ENCODE peak calls at places on chromosome 20, in seven cellular contexts. A is esophagus muscularis mucosa, F is HL-60, O is breast epithelium, U is prostate gland, C is SK-N-SH, B is H1. H is an unnamed sample.
A peak's percentile ranks its signal among the peaks of the same experiment; 100 is the strongest.

GRCh38 chr20:32787168-32787567 is 25.0 kb downstream of the DNMT3B start:
- DNase-seq in A (no peak), F (no peak), O (no peak), U (no peak), C (no peak), B (no peak), H (no peak)

GRCh38 chr20:22430154-22430745 is 154.1 kb downstream of the FOXA2 start:
- DNase-seq in A (no peak), F (no peak), O (no peak), U (no peak), C (no peak), B (peak; percentile 60), H (no peak)

GRCh38 chr20:49571553-49571835 is 3.6 kb upstream of the PTGIS start:
- DNase-seq in A (no peak), F (no peak), O (no peak), U (no peak), C (no peak), B (no peak), H (no peak)

GRCh38 chr20:32380745-32381144 is 22.6 kb downstream of the ASXL1 start:
- DNase-seq in A (no peak), F (no peak), O (no peak), U (no peak), C (no peak), B (no peak), H (no peak)

GRCh38 chr20:31527266-31527665 is 13.0 kb downstream of the HM13 start:
- DNase-seq in A (no peak), F (no peak), O (no peak), U (no peak), C (no peak), B (no peak), H (no peak)

GRCh38 chr20:43752561-43753301 is 25.9 kb upstream of the GTSF1L start:
- DNase-seq in A (no peak), F (peak; percentile 99), O (no peak), U (no peak), C (no peak), B (no peak), H (peak; percentile 88)

GRCh38 chr20:50729925-50730764 is 1.2 kb upstream of the PARD6B start:
- DNase-seq in A (peak; percentile 89), F (no peak), O (peak; percentile 27), U (no peak), C (peak; percentile 28), B (no peak), H (peak; percentile 72)

GRCh38 chr20:33211817-33212424 is 5.2 kb upstream of the BPIFA3 start:
- DNase-seq in A (no peak), F (peak; percentile 4), O (no peak), U (peak; percentile 55), C (peak; percentile 56), B (peak; percentile 64), H (no peak)

GRCh38 chr20:32495949-32496348 is 89.2 kb downstream of the NOL4L start:
- DNase-seq in A (no peak), F (no peak), O (no peak), U (no peak), C (no peak), B (no peak), H (no peak)

GRCh38 chr20:51563597-51564332 is 21.2 kb upstream of the NFATC2 start:
- DNase-seq in A (no peak), F (no peak), O (no peak), U (no peak), C (peak; percentile 58), B (peak; percentile 60), H (no peak)

GRCh38 chr20:48042628-48043027 is 257.3 kb upstream of the SULF2 start:
- DNase-seq in A (no peak), F (no peak), O (no peak), U (no peak), C (no peak), B (no peak), H (no peak)

GRCh38 chr20:48039514-48039913 is 254.2 kb upstream of the SULF2 start:
- DNase-seq in A (no peak), F (no peak), O (no peak), U (no peak), C (no peak), B (no peak), H (no peak)

GRCh38 chr20:48040491-48040890 is 255.2 kb upstream of the SULF2 start:
- DNase-seq in A (no peak), F (no peak), O (no peak), U (no peak), C (no peak), B (no peak), H (no peak)

GRCh38 chr20:48040051-48040450 is 254.8 kb upstream of the SULF2 start:
- DNase-seq in A (no peak), F (no peak), O (no peak), U (no peak), C (no peak), B (no peak), H (no peak)

DNA sequence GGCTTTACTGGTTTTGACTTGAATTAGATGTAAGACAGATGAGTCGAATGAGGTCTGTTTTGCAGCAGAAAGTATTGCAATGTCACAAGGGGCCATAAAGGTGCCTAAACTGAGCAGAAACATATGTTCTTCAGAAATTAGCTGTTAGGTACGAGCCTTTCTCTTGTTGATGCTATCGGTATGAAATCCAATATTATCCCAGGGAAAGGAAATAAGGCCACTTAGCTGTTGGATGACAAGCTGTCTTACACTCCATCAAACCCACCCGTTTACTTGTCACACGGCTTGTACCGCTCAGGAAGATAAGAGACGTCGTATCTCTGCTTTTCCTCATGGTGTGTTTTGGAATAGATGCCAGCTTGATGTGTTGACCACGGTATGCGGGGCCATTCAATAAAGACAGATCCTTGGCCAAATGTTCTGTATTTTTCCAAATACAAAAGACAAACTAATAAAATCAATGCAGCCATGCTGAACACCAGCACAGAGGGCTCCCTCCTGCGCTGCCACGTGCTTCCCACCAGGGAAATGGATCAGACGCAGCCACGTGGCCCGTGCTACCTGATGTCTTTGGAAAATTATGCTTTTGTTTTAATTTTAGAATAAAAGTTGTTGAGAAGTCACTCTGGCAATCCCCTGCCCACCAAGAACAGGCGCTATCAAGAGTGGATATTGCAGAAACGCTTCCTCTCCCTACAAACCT is 255.9 kb upstream of the SULF2 start:
- DNase-seq in A (no peak), F (no peak), O (no peak), U (no peak), C (peak; percentile 70), B (no peak), H (no peak)
- TF ChIP-seq CTCF in A (no peak), F (no peak), O (no peak), U (no peak), C (no peak), B (no peak), H (no peak)

GRCh38 chr20:62357681-62358080 is 9.4 kb downstream of the LAMA5 start:
- DNase-seq in A (no peak), F (no peak), O (no peak), U (no peak), C (no peak), B (no peak), H (no peak)

GRCh38 chr20:62360854-62361798 is 6.0 kb downstream of the LAMA5 start:
- DNase-seq in A (no peak), F (no peak), O (no peak), U (no peak), C (no peak), B (peak; percentile 66), H (no peak)

GRCh38 chr20:62358171-62358719 is 8.9 kb downstream of the LAMA5 start:
- DNase-seq in A (no peak), F (no peak), O (no peak), U (peak; percentile 64), C (peak; percentile 79), B (no peak), H (no peak)

GRCh38 chr20:62358728-62359490 is 8.2 kb downstream of the LAMA5 start:
- DNase-seq in A (no peak), F (no peak), O (no peak), U (no peak), C (no peak), B (peak; percentile 46), H (no peak)

DNA sequence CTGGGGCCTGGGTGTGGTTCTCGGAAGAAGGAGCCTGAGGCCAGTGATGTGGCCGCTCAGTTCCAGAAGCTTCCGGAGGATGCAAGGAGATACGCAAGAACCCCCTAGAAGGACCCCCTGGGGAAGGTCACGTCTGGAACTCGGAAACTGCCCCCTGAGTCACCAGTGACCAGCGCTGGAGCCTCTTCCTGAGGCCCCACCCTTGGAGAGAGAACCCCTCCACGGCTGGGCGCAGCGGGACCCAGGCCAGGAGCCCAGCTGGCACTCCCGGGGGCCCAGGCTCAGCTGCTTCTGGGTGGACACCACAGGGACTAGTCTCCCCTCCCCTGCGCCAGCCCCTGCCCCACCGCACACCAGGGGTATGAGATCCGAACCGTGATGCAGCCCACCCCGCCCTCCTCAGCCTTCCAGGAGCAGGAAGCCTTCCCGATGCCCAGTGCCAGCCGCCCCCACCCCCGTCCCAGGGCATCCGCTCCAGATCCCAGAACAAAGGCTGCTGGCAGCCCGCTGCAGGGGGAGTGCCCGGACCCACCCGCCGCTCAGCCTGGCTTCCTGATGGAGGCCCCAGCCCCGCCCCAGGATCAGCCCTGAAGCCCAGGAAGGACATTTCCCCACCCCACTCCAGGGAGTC is 7.5 kb downstream of the LAMA5 start:
- DNase-seq in A (no peak), F (no peak), O (no peak), U (no peak), C (no peak), B (no peak), H (no peak)
- TF ChIP-seq POLR2AphosphoS5 in A (peak; percentile 56), F (no peak), O (no peak), U (no peak), C (no peak), B (no peak), H (peak; percentile 62)

DNA sequence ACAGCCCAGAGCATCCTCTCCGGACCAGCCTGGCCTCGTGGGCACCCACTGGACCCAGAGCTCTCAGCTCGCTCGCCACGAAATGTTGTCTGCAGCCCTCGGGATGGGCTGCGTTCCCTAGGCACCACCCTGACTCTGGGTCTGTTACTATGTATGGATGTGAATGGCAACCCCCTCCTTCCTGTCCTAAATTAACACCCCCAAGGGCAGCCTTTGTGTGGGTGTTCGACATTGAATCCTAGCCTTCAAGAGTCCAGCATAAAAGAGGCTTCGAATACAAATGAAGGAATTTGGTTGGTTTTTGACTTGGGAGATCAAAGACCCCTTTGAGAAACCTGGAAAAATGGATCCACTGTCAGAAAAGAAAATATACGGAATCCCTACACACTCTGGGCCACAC is 86.1 kb downstream of the BMP7 start:
- DNase-seq in A (no peak), F (no peak), O (no peak), U (no peak), C (no peak), B (no peak), H (no peak)
- TF ChIP-seq CTCF in A (no peak), F (no peak), O (no peak), U (no peak), C (no peak), B (no peak), H (no peak)

GRCh38 chr20:6495907-6496306 is 271.6 kb upstream of the BMP2 start:
- DNase-seq in A (no peak), F (no peak), O (no peak), U (no peak), C (no peak), B (no peak), H (no peak)

GRCh38 chr20:6502219-6502618 is 265.3 kb upstream of the BMP2 start:
- DNase-seq in A (no peak), F (no peak), O (no peak), U (no peak), C (no peak), B (no peak), H (no peak)

GRCh38 chr20:6492396-6493055 is 275.0 kb upstream of the BMP2 start:
- DNase-seq in A (no peak), F (no peak), O (no peak), U (no peak), C (no peak), B (no peak), H (no peak)

GRCh38 chr20:6501061-6501460 is 266.4 kb upstream of the BMP2 start:
- DNase-seq in A (no peak), F (no peak), O (no peak), U (no peak), C (no peak), B (no peak), H (no peak)

GRCh38 chr20:6496874-6497273 is 270.6 kb upstream of the BMP2 start:
- DNase-seq in A (no peak), F (no peak), O (no peak), U (no peak), C (no peak), B (no peak), H (no peak)
- TF ChIP-seq POLR2AphosphoS5 in A (no peak), F (no peak), O (no peak), U (no peak), C (no peak), B (no peak), H (no peak)